ENCODE peak calls at places on chromosomes 7 and 10, in five cellular contexts. Q is dorsolateral prefrontal cortex, G is BJ, O is kidney, L is AG10803. F is an unnamed sample.

GRCh38 chr7:36148422-36149065 is 4.5 kb upstream of the EEPD1 start:
- DNase-seq in O (no peak), Q (no peak), L (no peak), G (no peak), F (no peak)

GRCh38 chr7:26508917-26509316 is 217.3 kb downstream of the SNX10 start:
- DNase-seq in L (no peak), G (no peak), Q (no peak), O (no peak), F (no peak)

GRCh38 chr7:128266891-128267839 is 26.1 kb downstream of the LEP start:
- DNase-seq in G (peak; percentile 17), Q (peak; percentile 51), L (peak; percentile 77), O (peak; percentile 92), F (no peak)

GRCh38 chr10:90960355-90960814 is 39.5 kb upstream of the ANKRD1 start:
- DNase-seq in G (peak; percentile 77), O (no peak), L (peak; percentile 87), Q (no peak), F (no peak)

GRCh38 chr7:137880432-137880831 is 33.7 kb upstream of the DGKI start:
- DNase-seq in G (peak; percentile 57), L (peak; percentile 88), O (no peak), Q (no peak), F (no peak)

GRCh38 chr7:82674319-82674718 is 230.7 kb upstream of the CACNA2D1 start:
- DNase-seq in Q (no peak), L (no peak), O (no peak), G (no peak), F (no peak)

GRCh38 chr7:45921699-45922519 is 837 bp upstream of the IGFBP3 start:
- DNase-seq in L (peak; percentile 78), O (peak; percentile 78), Q (peak; percentile 61), G (no peak), F (no peak)

GRCh38 chr10:101840102-101840684 is 3.4 kb downstream of the KCNIP2 start:
- DNase-seq in G (no peak), Q (no peak), L (peak; percentile 20), O (no peak), F (no peak)

GRCh38 chr7:124635416-124635815 is 130.2 kb downstream of the GPR37 start:
- DNase-seq in O (no peak), G (no peak), L (no peak), Q (no peak), F (no peak)

GRCh38 chr7:83696101-83696500 is 47.2 kb upstream of the SEMA3E start:
- DNase-seq in Q (no peak), L (no peak), O (no peak), G (no peak), F (no peak)

GRCh38 chr7:92034116-92034515 is 93.5 kb downstream of the AKAP9 start:
- DNase-seq in G (no peak), L (peak; percentile 70), O (no peak), Q (no peak), F (no peak)

GRCh38 chr10:116265686-116266085 is 7.3 kb downstream of the GFRA1 start:
- DNase-seq in O (no peak), L (no peak), G (no peak), Q (no peak), F (no peak)

GRCh38 chr7:29135851-29136250 is 10.5 kb downstream of the CPVL start:
- DNase-seq in O (no peak), Q (no peak), L (no peak), G (no peak), F (no peak)

GRCh38 chr10:79029478-79030390 is 39.0 kb upstream of the ZMIZ1 start:
- DNase-seq in Q (peak; percentile 13), L (no peak), O (peak; percentile 13), G (no peak), F (no peak)

GRCh38 chr7:132577206-132578049 is 1.2 kb upstream of the PLXNA4 start:
- DNase-seq in L (peak; percentile 73), G (no peak), O (peak; percentile 93), Q (peak; percentile 85), F (no peak)

GRCh38 chr10:5565671-5566581 is 41.2 kb downstream of the CALML3 start:
- DNase-seq in L (peak; percentile 82), Q (no peak), G (peak; percentile 73), O (peak; percentile 59), F (no peak)

GRCh38 chr7:120588862-120589261 is 269.1 kb downstream of the TSPAN12 start:
- DNase-seq in L (no peak), O (no peak), Q (no peak), G (no peak), F (no peak)

GRCh38 chr7:148356303-148356702 is 234.3 kb upstream of the C7orf33 start:
- DNase-seq in Q (no peak), G (no peak), O (peak; percentile 84), L (no peak), F (peak; percentile 35)

GRCh38 chr7:95788288-95788687 is 15.9 kb downstream of the DYNC1I1 start:
- DNase-seq in O (no peak), L (no peak), G (no peak), Q (no peak), F (no peak)

GRCh38 chr10:34235164-34235832 is 579.8 kb downstream of the PARD3 start:
- DNase-seq in L (peak; percentile 4), Q (no peak), O (no peak), G (no peak), F (no peak)

GRCh38 chr7:150980663-150981062 is 2.5 kb upstream of the KCNH2 start:
- DNase-seq in O (no peak), G (no peak), Q (no peak), L (no peak), F (no peak)

GRCh38 chr10:61063035-61063434 is 119.0 kb upstream of the RHOBTB1 start:
- DNase-seq in L (peak; percentile 62), G (no peak), Q (no peak), O (no peak), F (peak; percentile 54)

GRCh38 chr7:39645482-39646407 is 22.4 kb downstream of the RALA start:
- DNase-seq in L (no peak), Q (no peak), O (no peak), G (no peak), F (no peak)

GRCh38 chr7:41994046-41994745 is 242.8 kb downstream of the GLI3 start:
- DNase-seq in L (no peak), O (no peak), G (no peak), Q (no peak), F (no peak)

GRCh38 chr7:41994746-41995110 is 242.3 kb downstream of the GLI3 start:
- DNase-seq in Q (no peak), O (no peak), G (no peak), L (peak; percentile 98), F (no peak)

GRCh38 chr7:41996381-41997035 is 240.5 kb downstream of the GLI3 start:
- DNase-seq in L (peak; percentile 90), Q (no peak), G (peak; percentile 76), O (no peak), F (no peak)

GRCh38 chr7:41997151-41997550 is 239.9 kb downstream of the GLI3 start:
- DNase-seq in L (peak; percentile 33), O (no peak), Q (no peak), G (no peak), F (no peak)

GRCh38 chr7:41995632-41996271 is 241.3 kb downstream of the GLI3 start:
- DNase-seq in G (no peak), Q (no peak), L (no peak), O (no peak), F (no peak)
- TF ChIP-seq CTCF in G (no peak), Q (no peak), L (no peak), O (no peak), F (no peak)

DNA sequence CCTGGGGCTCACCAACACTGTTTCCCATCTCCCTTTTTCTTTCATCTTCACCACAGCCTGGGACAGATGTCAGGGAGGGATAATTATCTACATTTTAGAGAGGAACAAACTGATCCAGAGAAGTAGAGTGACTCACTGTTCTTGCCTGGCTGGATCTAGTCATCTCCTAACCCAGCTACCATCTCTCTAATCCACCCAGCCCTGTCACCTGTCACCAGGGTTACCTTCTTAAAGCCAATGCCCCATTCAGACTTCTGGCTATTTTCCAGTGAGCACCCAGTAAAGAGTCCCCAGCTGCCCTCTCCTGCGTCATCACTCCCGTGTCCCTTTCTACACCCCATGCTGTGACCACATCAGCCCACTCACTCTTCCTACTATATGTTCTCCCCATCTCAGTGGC is 68.4 kb upstream of the DUSP5 start:
- DNase-seq in L (no peak), G (no peak), Q (no peak), O (no peak), F (no peak)
- H3K4me3 ChIP-seq in L (no peak overlapping the region), G (no peak overlapping the region), Q (no peak overlapping the region), O (no peak overlapping the region), F (no peak overlapping the region)

GRCh38 chr7:155003215-155003999 is 483 bp upstream of the PAXIP1 start:
- DNase-seq in G (no peak), L (peak; percentile 81), O (peak; percentile 94), Q (peak; percentile 81), F (peak; percentile 54)
- TF ChIP-seq CTCF in G (no peak), L (no peak), O (no peak), Q (no peak), F (no peak)

GRCh38 chr7:23467731-23468720 is 2.3 kb downstream of the IGF2BP3 start:
- DNase-seq in G (no peak), O (no peak), Q (no peak), L (peak; percentile 36), F (no peak)
- H3K4me3 ChIP-seq in G (peak overlapping the region; percentile 49), O (no peak overlapping the region), Q (no peak overlapping the region), L (peak overlapping the region; percentile 63), F (no peak overlapping the region)

GRCh38 chr7:17474724-17475344 is 176.4 kb downstream of the AHR start:
- DNase-seq in Q (no peak), L (no peak), O (no peak), G (no peak), F (no peak)
- TF ChIP-seq CTCF in Q (no peak), L (no peak), O (no peak), G (no peak), F (peak; percentile 27)

GRCh38 chr10:69222157-69223027 is 2.3 kb downstream of the HKDC1 start:
- DNase-seq in O (peak; percentile 84), G (no peak), Q (no peak), L (peak; percentile 66), F (no peak)
- H3K4me3 ChIP-seq in O (peak overlapping the region; percentile 60), G (no peak overlapping the region), Q (no peak overlapping the region), L (no peak overlapping the region), F (no peak overlapping the region)

GRCh38 chr10:97939446-97939990 is 89.9 kb downstream of the GOLGA7B start:
- DNase-seq in L (no peak), G (no peak), O (no peak), Q (no peak), F (no peak)

GRCh38 chr10:97937928-97938327 is 88.3 kb downstream of the GOLGA7B start:
- DNase-seq in Q (no peak), O (no peak), G (no peak), L (no peak), F (no peak)

GRCh38 chr10:97940534-97940933 is 89.9 kb downstream of the CRTAC1 start:
- DNase-seq in O (no peak), G (no peak), L (no peak), Q (no peak), F (no peak)

GRCh38 chr10:97944772-97945171 is 85.6 kb downstream of the CRTAC1 start:
- DNase-seq in Q (no peak), O (no peak), G (no peak), L (no peak), F (no peak)

GRCh38 chr10:97943294-97943693 is 87.1 kb downstream of the CRTAC1 start:
- DNase-seq in O (no peak), Q (no peak), L (no peak), G (no peak), F (no peak)
- TF ChIP-seq CTCF in O (no peak), Q (no peak), L (no peak), G (no peak), F (no peak)

F was measured in LNCaP clone FGC.